ENCODE peak calls at places on chromosomes 13 and 19, in seven cellular contexts. I, R, S, G, K, A and W are unnamed samples.

GRCh38 chr13:50700664-50701266 is 142.7 kb downstream of the DLEU7 start:
- DNase-seq in I (no peak), R (no peak), S (no peak), G (no peak), K (no peak), A (no peak), W (no peak)

GRCh38 chr19:35549174-35549788 is 3.9 kb downstream of the TMEM147 start:
- DNase-seq in I (peak; percentile 11), R (no peak), S (peak; percentile 37), G (peak; percentile 68), K (peak; percentile 77), A (no peak), W (peak; percentile 69)

GRCh38 chr13:113410472-113411201 is 42.7 kb downstream of the ADPRHL1 start:
- DNase-seq in I (peak; percentile 28), R (no peak), S (peak; percentile 91), G (no peak), K (peak; percentile 27), A (peak; percentile 55), W (peak; percentile 96)

GRCh38 chr13:20721454-20722357 is 18.2 kb downstream of the IL17D start:
- DNase-seq in I (no peak), R (no peak), S (peak; percentile 69), G (no peak), K (peak; percentile 72), A (peak; percentile 24), W (peak; percentile 64)

GRCh38 chr19:32749361-32749760 is 29.8 kb downstream of the TDRD12 start:
- DNase-seq in I (no peak), R (no peak), S (no peak), G (no peak), K (no peak), A (no peak), W (no peak)

GRCh38 chr19:6718741-6719539 is 1.5 kb downstream of the C3 start:
- DNase-seq in I (no peak), R (no peak), S (no peak), G (peak; percentile 37), K (peak; percentile 66), A (no peak), W (peak; percentile 37)

GRCh38 chr13:28355046-28355821 is 139.7 kb downstream of the FLT1 start:
- DNase-seq in I (no peak), R (no peak), S (no peak), G (no peak), K (peak; percentile 43), A (no peak), W (no peak)

GRCh38 chr19:16888629-16889371 is at the start of gene F2RL3:
- DNase-seq in I (no peak), R (no peak), S (peak; percentile 38), G (no peak), K (peak; percentile 46), A (no peak), W (no peak)

GRCh38 chr19:3482507-3483225 is 575 bp downstream of the SMIM44 start:
- DNase-seq in I (no peak), R (no peak), S (no peak), G (no peak), K (no peak), A (no peak), W (no peak)

GRCh38 chr13:30422056-30422914 is at the start of gene UBE2L5:
- DNase-seq in I (no peak), R (peak; percentile 80), S (peak; percentile 61), G (peak; percentile 88), K (peak; percentile 85), A (peak; percentile 38), W (peak; percentile 84)

GRCh38 chr19:3720533-3720917 is 12.3 kb downstream of the TJP3 start:
- DNase-seq in I (no peak), R (no peak), S (no peak), G (peak; percentile 93), K (no peak), A (no peak), W (no peak)

GRCh38 chr13:48542581-48543341 is 9.9 kb upstream of the RCBTB2 start:
- DNase-seq in I (no peak), R (no peak), S (no peak), G (no peak), K (peak; percentile 63), A (no peak), W (peak; percentile 20)

GRCh38 chr13:93304868-93305613 is 78.4 kb downstream of the GPC6 start:
- DNase-seq in I (no peak), R (no peak), S (no peak), G (no peak), K (no peak), A (no peak), W (no peak)

GRCh38 chr13:72970956-72971355 is 87.8 kb upstream of the KLF5 start:
- DNase-seq in I (no peak), R (no peak), S (peak; percentile 24), G (no peak), K (no peak), A (peak; percentile 1), W (peak; percentile 17)

GRCh38 chr19:44003461-44004134 is 841 bp downstream of the ZNF230 start:
- DNase-seq in I (no peak), R (no peak), S (peak; percentile 24), G (peak; percentile 26), K (peak; percentile 14), A (no peak), W (peak; percentile 14)

GRCh38 chr19:40335101-40335500 is 13.1 kb downstream of the C19orf47 start:
- DNase-seq in I (no peak), R (no peak), S (no peak), G (no peak), K (no peak), A (no peak), W (no peak)

GRCh38 chr19:1598777-1599459 is 6.3 kb upstream of the MBD3 start:
- DNase-seq in I (no peak), R (no peak), S (no peak), G (no peak), K (no peak), A (no peak), W (no peak)

GRCh38 chr19:29328586-29328985 is 115.6 kb upstream of the UQCRFS1 start:
- DNase-seq in I (no peak), R (no peak), S (no peak), G (no peak), K (no peak), A (no peak), W (no peak)

GRCh38 chr19:34838753-34839431 is 65.9 kb upstream of the ZNF599 start:
- DNase-seq in I (no peak), R (no peak), S (no peak), G (peak; percentile 60), K (peak; percentile 17), A (no peak), W (no peak)

DNA sequence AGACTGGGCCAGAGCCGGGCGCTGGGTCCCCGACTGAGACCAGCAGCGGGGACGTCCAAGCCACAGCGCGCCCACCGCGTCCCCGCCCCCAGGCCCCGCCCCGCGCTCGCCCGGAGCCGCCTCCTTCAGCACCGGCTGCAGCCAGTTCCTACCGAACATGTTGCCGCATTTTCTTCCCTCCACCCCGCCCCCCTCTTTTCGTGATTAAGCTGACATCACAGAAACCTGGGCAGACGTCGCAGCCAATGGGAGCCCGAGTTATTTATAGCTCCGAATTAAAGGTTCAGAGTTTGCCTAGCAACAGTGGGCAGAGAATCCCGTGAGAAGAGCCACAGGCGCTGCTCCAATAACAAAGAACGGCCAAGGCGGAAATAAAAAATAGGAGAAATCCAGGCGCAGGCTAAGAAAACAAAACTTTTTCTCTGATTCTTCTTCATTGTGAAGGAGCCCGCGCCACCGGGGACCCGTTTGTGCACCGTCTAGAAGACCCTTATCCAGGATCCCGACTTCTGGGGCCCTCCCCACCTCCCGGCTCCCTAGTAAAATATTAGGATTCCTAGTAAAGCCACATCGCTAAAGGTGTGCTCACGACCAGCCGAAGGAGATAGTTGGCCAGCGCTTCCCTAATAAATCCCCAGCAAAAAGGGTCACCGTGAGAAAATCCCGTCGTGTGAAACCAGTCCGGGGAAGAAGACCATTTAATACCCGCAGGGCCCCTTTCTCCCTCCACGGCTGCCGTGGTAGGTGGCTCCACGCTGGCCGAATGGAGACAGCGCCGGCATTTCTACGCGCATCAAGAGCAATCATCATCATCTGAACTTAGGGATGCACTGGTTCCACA is 61.7 kb downstream of the SERP2 start:
- DNase-seq in I (peak; percentile 96), R (peak; percentile 98), S (peak; percentile 98), G (peak; percentile 95), K (peak; percentile 99), A (peak; percentile 97), W (peak; percentile 98)
- TF ChIP-seq CTCF in I (no peak), R (no peak), S (no peak), G (no peak), K (no peak), A (no peak), W (no peak)

DNA sequence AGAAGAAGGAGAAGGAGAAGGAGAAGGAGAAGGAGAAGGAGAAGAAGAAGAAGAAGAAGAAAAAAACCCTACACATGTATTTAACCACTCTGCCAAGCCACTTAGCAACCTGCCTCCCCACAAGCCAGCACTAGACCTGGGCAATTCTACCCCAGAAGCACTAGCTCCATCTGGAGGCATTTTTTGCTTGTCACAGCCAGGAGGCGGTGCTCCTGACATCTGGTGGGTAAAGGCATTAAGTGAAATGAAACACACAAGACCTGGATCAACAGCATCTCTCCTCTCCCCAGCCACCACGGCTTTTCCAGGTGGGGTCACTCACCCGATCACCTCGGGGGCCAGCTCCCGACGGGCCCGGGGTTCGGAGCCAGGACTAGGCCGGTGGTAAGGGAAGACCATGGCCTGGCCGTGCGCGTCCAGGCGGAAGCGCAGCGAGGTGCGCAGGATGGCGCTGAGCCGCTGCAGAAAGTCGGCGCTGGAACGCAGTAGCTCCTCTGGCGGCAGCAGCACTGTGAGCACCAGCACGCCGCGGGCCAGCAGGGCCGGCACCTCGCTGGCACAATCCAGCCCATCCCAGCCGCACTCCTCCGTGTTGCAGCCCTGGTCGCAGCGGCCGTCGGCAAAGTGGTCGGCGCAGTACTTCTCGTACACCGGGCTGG is 26.9 kb downstream of the NOTCH3 start:
- DNase-seq in I (no peak), R (no peak), S (no peak), G (no peak), K (no peak), A (no peak), W (no peak)
- TF ChIP-seq CTCF in I (peak; percentile 8), R (no peak), S (peak; percentile 7), G (no peak), K (peak; percentile 19), A (peak; percentile 33), W (no peak)

GRCh38 chr13:61192826-61193225 is 222.8 kb downstream of the PCDH20 start:
- DNase-seq in I (no peak), R (no peak), S (no peak), G (peak; percentile 49), K (no peak), A (no peak), W (no peak)
- TF ChIP-seq CTCF in I (no peak), R (no peak), S (no peak), G (no peak), K (no peak), A (no peak), W (no peak)

GRCh38 chr19:10830941-10831779 is 4.9 kb downstream of the TMED1 start:
- DNase-seq in I (no peak), R (no peak), S (no peak), G (no peak), K (no peak), A (no peak), W (no peak)

GRCh38 chr19:10826846-10827245 is 9.2 kb downstream of the TMED1 start:
- DNase-seq in I (no peak), R (no peak), S (no peak), G (no peak), K (no peak), A (no peak), W (no peak)

GRCh38 chr19:10829967-10830366 is 6.0 kb downstream of the TMED1 start:
- DNase-seq in I (no peak), R (no peak), S (no peak), G (no peak), K (no peak), A (no peak), W (no peak)

GRCh38 chr19:10830370-10830769 is 5.6 kb downstream of the TMED1 start:
- DNase-seq in I (no peak), R (no peak), S (no peak), G (no peak), K (no peak), A (no peak), W (no peak)

GRCh38 chr19:10828981-10829821 is 6.8 kb downstream of the TMED1 start:
- DNase-seq in I (no peak), R (no peak), S (no peak), G (peak; percentile 27), K (no peak), A (no peak), W (no peak)
- TF ChIP-seq CTCF in I (no peak), R (no peak), S (peak; percentile 15), G (no peak), K (peak; percentile 17), A (peak; percentile 10), W (peak; percentile 9)